ENCODE peak calls at places on chromosomes 4 and X, in seven cellular contexts. W is HCT116, J is H1, T is K562, Y is HepG2, K is SK-N-SH, L is GM12878. C is an unnamed sample. For H3K9me3, the result is how much of the 10 kb centered on the place peaks cover.

GRCh38 chr4:83237591-83237990 is 47.0 kb downstream of the COQ2 start:
- DNase-seq in W (no peak), J (no peak), T (no peak), Y (no peak), K (no peak), L (no peak), C (no peak)

GRCh38 chr4:110808371-110808878 is 185.5 kb upstream of the PITX2 start:
- DNase-seq in W (no peak), J (no peak), T (no peak), Y (no peak), K (no peak), L (peak), C (no peak)

GRCh38 chr4:164531336-164531735 is 222.6 kb upstream of the SMIM31 start:
- DNase-seq in W (no peak), J (no peak), T (no peak), Y (no peak), K (no peak), L (no peak), C (no peak)

GRCh38 chrX:153693216-153694086 is 5.7 kb downstream of the SLC6A8 start:
- DNase-seq in W (no peak), J (no peak), T (no peak), Y (no peak), K (no peak), L (no peak), C (no peak)

GRCh38 chr4:112853662-112854256 is 195.7 kb upstream of the ANK2 start:
- DNase-seq in W (no peak), J (no peak), T (no peak), Y (no peak), K (no peak), L (no peak), C (no peak)

GRCh38 chr4:95095352-95095974 is 337.7 kb downstream of the BMPR1B start:
- DNase-seq in W (peak), J (no peak), T (no peak), Y (peak), K (peak), L (no peak), C (no peak)

GRCh38 chr4:185534850-185535761 is at the start of gene PDLIM3:
- DNase-seq in W (peak), J (no peak), T (peak), Y (peak), K (peak), L (no peak), C (peak)

GRCh38 chr4:181569553-181569952 is 673.6 kb upstream of the TENM3 start:
- DNase-seq in W (peak), J (no peak), T (no peak), Y (peak), K (peak), L (no peak), C (no peak)

GRCh38 chr4:150818661-150819060 is 196.4 kb downstream of the LRBA start:
- DNase-seq in W (no peak), J (no peak), T (no peak), Y (no peak), K (no peak), L (no peak), C (no peak)

GRCh38 chr4:149910177-149910576 is 94.5 kb upstream of the IQCM start:
- DNase-seq in W (no peak), J (no peak), T (no peak), Y (no peak), K (no peak), L (no peak), C (no peak)

GRCh38 chr4:113328514-113328913 is 279.1 kb downstream of the ANK2 start:
- DNase-seq in W (no peak), J (no peak), T (peak), Y (peak), K (peak), L (no peak), C (peak)

GRCh38 chr4:103400405-103400804 is 202.3 kb upstream of the CENPE start:
- DNase-seq in W (no peak), J (no peak), T (no peak), Y (peak), K (no peak), L (peak), C (no peak)

GRCh38 chr4:3440979-3441500 is 728 bp upstream of the HGFAC start:
- DNase-seq in W (no peak), J (no peak), T (no peak), Y (no peak), K (no peak), L (no peak), C (no peak)

GRCh38 chr4:182827166-182827565 is 90.0 kb downstream of the DCTD start:
- DNase-seq in W (no peak), J (no peak), T (no peak), Y (no peak), K (no peak), L (no peak), C (no peak)

GRCh38 chrX:154549766-154550165 is 2.3 kb downstream of the IKBKG start:
- DNase-seq in W (no peak), J (no peak), T (no peak), Y (no peak), K (no peak), L (no peak), C (no peak)

GRCh38 chr4:41887821-41888699 is 47.2 kb upstream of the TMEM33 start:
- DNase-seq in W (peak), J (no peak), T (peak), Y (peak), K (no peak), L (no peak), C (no peak)

GRCh38 chr4:25253072-25253447 is 19.2 kb downstream of the PI4K2B start:
- DNase-seq in W (no peak), J (no peak), T (no peak), Y (no peak), K (no peak), L (no peak), C (no peak)

GRCh38 chr4:75727073-75727472 is 2.7 kb downstream of the USO1 start:
- DNase-seq in W (no peak), J (no peak), T (no peak), Y (no peak), K (no peak), L (no peak), C (no peak)

GRCh38 chrX:32520789-32521188 is 690.6 kb downstream of the DMD start:
- DNase-seq in W (no peak), J (no peak), T (no peak), Y (no peak), K (no peak), L (no peak), C (no peak)

GRCh38 chr4:47704693-47705325 is 133.1 kb downstream of the CORIN start:
- DNase-seq in W (no peak), J (peak), T (no peak), Y (peak), K (peak), L (no peak), C (peak)

GRCh38 chr4:174578366-174578765 is 56.1 kb upstream of the HPGD start:
- DNase-seq in W (no peak), J (no peak), T (no peak), Y (no peak), K (no peak), L (no peak), C (no peak)

GRCh38 chr4:95290702-95291101 is 258.1 kb downstream of the UNC5C start:
- DNase-seq in W (no peak), J (no peak), T (no peak), Y (no peak), K (no peak), L (no peak), C (no peak)

GRCh38 chr4:79297029-79297428 is 28.8 kb downstream of the NAA11 start:
- DNase-seq in W (no peak), J (no peak), T (no peak), Y (no peak), K (no peak), L (no peak), C (no peak)

GRCh38 chr4:70741872-70742271 is 20.1 kb downstream of the RUFY3 start:
- DNase-seq in W (no peak), J (no peak), T (no peak), Y (no peak), K (no peak), L (no peak), C (no peak)

GRCh38 chr4:128060130-128060619 is 937 bp upstream of the LARP1B start:
- DNase-seq in W (no peak), J (no peak), T (peak), Y (no peak), K (peak), L (no peak), C (no peak)

GRCh38 chrX:68669872-68670271 is 22.4 kb downstream of the STARD8 start:
- DNase-seq in W (no peak), J (no peak), T (no peak), Y (no peak), K (peak), L (no peak), C (no peak)

GRCh38 chrX:73481521-73481920 is 34.7 kb downstream of the CDX4 start:
- DNase-seq in W (no peak), J (no peak), T (no peak), Y (no peak), K (no peak), L (no peak), C (no peak)
- TF ChIP-seq YY1 in W (no peak), J (no peak), T (no peak), Y (no peak), K (no peak), L (no peak), C (no peak)

GRCh38 chr4:304987-305680 is at the start of gene ZNF732:
- DNase-seq in W (no peak), J (no peak), T (peak), Y (no peak), K (peak), L (no peak), C (peak)

GRCh38 chr4:302381-302780 is 2.9 kb downstream of the ZNF732 start:
- DNase-seq in W (no peak), J (no peak), T (no peak), Y (no peak), K (no peak), L (no peak), C (no peak)

DNA sequence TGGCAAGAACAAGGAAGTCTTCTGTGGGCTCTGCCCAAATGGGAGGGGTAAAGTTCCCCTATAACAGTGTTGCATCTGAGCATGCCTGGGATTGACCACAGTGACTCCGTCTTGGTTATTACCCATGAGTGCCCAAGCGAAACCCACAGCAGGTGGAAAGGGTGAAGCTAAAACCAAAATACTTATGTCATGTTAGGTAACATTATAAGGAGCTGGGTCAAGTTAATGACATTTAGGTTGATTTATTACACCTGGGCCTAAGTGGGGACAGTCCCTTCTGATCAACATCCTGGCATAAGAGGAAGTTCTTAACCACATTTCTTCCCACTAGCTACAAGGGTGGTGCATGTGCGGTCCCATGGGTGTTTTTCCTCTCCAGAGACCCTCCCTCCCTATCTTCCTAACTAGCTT is 1.3 kb upstream of the ZNF732 start:
- DNase-seq in W (no peak), J (no peak), T (no peak), Y (no peak), K (no peak), L (peak), C (no peak)
- H3K9me3 ChIP-seq in W (under half), J (under half), T (under half), Y (half or more), K (under half), L (under half), C (under half)

GRCh38 chrX:73977542-73978169 is 326.3 kb upstream of the ZCCHC13 start:
- DNase-seq in W (no peak), J (no peak), T (no peak), Y (no peak), K (no peak), L (peak), C (no peak)
- TF ChIP-seq YY1 in W (no peak), J (no peak), T (no peak), Y (no peak), K (no peak), L (no peak), C (no peak)

DNA sequence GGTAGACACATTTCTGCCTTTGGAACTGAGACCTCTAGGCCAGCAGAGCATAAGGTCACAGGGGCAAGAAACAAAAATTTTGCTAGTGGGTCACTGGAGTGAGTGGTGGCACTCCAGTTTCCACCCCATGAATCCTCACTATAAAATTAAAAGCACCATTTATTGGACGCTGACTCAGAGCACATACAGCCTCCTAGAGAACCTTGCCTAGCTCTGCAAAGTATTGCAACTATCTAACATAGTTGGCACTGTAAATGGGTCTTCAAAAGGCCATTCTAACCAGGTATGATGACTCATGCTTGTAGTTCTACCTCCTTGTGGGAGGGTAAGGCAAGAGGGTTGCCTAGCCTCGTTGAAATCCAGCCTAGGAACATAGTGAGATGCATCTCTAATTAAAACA is 25.1 kb downstream of the RRAGB start:
- DNase-seq in W (no peak), J (no peak), T (no peak), Y (no peak), K (no peak), L (no peak), C (no peak)
- H3K9me3 ChIP-seq in W (under half), J (under half), T (under half), Y (under half), K (under half), L (under half), C (under half)

DNA sequence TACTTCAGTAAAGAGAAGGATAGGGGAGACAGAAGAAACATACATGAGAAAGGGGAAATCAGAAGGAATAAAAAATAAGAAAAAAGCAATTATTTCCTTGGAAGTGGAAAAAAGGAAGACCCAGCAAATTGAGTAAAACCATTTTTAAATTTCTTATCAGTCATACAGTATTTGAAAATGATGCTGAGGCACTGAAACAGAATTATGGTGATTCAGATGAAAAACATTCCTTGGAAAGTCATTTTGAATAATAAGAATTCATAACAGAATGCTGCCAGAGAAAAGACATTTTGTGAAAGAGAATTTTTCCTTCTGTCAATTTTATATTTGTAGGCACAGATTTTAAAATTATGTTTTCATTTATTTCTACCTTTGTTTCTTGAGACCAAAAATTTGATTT is 895.5 kb upstream of the EPHA5 start:
- DNase-seq in W (no peak), J (no peak), T (no peak), Y (no peak), K (no peak), L (no peak), C (no peak)
- TF ChIP-seq YY1 in W (no peak), J (no peak), T (no peak), Y (no peak), K (no peak), L (no peak), C (no peak)

DNA sequence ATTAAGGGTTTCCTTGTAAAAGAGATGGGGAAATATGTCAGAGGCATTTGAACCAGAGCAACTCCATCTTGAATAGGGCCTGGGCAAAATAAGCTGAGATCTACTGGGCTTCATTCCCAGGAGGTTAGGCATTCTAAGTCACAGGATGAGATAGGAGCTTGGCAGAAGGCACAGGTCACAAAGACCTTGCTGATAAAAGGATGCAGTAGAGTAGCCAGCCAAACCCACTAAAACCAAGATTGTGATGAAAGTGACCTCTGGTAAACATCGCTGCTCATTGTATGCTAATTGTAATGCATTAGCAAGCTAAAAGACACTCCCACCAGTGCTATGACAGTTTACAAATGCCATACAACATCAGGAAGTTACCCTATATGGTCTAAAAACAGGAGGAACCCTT is 1390.3 kb downstream of the RAPGEF2 start:
- DNase-seq in W (no peak), J (no peak), T (no peak), Y (no peak), K (no peak), L (no peak), C (no peak)
- H3K9me3 ChIP-seq in W (under half), J (under half), T (under half), Y (under half), K (under half), L (under half), C (under half)

GRCh38 chr4:146435962-146436361 is 85.8 kb downstream of the SLC10A7 start:
- DNase-seq in W (no peak), J (no peak), T (no peak), Y (no peak), K (peak), L (no peak), C (no peak)
- TF ChIP-seq YY1 in W (no peak), J (no peak), T (no peak), Y (no peak), K (no peak), L (no peak), C (no peak)

DNA sequence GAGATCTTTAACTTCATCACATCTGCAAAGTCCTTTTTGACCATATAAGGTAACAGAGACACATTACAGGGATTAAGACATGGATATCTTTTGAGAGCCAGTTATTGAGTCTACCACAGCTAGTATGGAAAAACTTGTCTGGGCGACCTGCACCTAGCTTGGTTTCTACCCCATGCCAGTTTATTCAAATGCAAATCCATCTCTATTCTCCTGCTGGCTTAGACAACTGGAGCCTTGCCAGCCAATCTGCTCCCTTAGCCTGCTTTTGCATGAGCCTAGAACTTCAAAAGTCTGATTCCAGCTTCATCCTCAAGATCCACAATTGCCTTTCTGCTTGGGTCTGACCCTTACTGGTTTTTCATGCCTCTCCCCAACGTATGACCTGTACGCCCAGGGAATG is 212.0 kb upstream of the AFF2 start:
- DNase-seq in W (no peak), J (no peak), T (no peak), Y (no peak), K (no peak), L (no peak), C (no peak)
- H3K9me3 ChIP-seq in W (under half), J (under half), T (under half), Y (under half), K (under half), L (under half), C (under half)

GRCh38 chrX:20294957-20295356 is 28.2 kb upstream of the RPS6KA3 start:
- DNase-seq in W (no peak), J (no peak), T (no peak), Y (no peak), K (no peak), L (no peak), C (no peak)
- TF ChIP-seq YY1 in W (no peak), J (no peak), T (no peak), Y (no peak), K (no peak), L (no peak), C (no peak)

C was measured in NT2/D1.